ENCODE peak calls at places on chromosome 19, in nine cellular contexts. One of them, this sample, is unnamed.

GRCh38 chr19:7985481-7985911 is 19.9 kb downstream of the ELAVL1 start:
- DNase-seq in endothelial cell of umbilical vein: no peak
- DNase-seq in dorsolateral prefrontal cortex: no peak
- DNase-seq in DND-41: no peak
- DNase-seq in keratinocyte: no peak
- DNase-seq in neural progenitor cell: no peak
- DNase-seq in thyroid gland: no peak
- DNase-seq in PC-9: no peak
- DNase-seq in HFF-Myc: no peak
- DNase-seq in this sample: no peak

GRCh38 chr19:46391296-46392251 is 21.8 kb downstream of the CCDC8 start:
- DNase-seq in endothelial cell of umbilical vein: no peak
- DNase-seq in dorsolateral prefrontal cortex: no peak
- DNase-seq in DND-41: no peak
- DNase-seq in keratinocyte: no peak
- DNase-seq in neural progenitor cell: no peak
- DNase-seq in thyroid gland: no peak
- DNase-seq in PC-9: no peak
- DNase-seq in HFF-Myc: no peak
- DNase-seq in this sample: no peak

GRCh38 chr19:46787331-46788100 is 878 bp downstream of the SLC1A5 start:
- DNase-seq in endothelial cell of umbilical vein: peak; percentile 64
- DNase-seq in dorsolateral prefrontal cortex: no peak
- DNase-seq in DND-41: peak; percentile 49
- DNase-seq in keratinocyte: no peak
- DNase-seq in neural progenitor cell: peak; percentile 74
- DNase-seq in thyroid gland: peak; percentile 20
- DNase-seq in PC-9: peak; percentile 58
- DNase-seq in HFF-Myc: no peak
- DNase-seq in this sample: peak; percentile 64

GRCh38 chr19:37346091-37346490 is 24.8 kb upstream of the ZNF527 start:
- DNase-seq in endothelial cell of umbilical vein: no peak
- DNase-seq in dorsolateral prefrontal cortex: no peak
- DNase-seq in DND-41: no peak
- DNase-seq in keratinocyte: no peak
- DNase-seq in neural progenitor cell: peak; percentile 33
- DNase-seq in thyroid gland: no peak
- DNase-seq in PC-9: no peak
- DNase-seq in HFF-Myc: no peak
- DNase-seq in this sample: no peak

GRCh38 chr19:40811478-40812341 is 12.7 kb downstream of the EGLN2 start:
- DNase-seq in endothelial cell of umbilical vein: no peak
- DNase-seq in dorsolateral prefrontal cortex: no peak
- DNase-seq in DND-41: no peak
- DNase-seq in keratinocyte: no peak
- DNase-seq in neural progenitor cell: peak; percentile 60
- DNase-seq in thyroid gland: peak; percentile 43
- DNase-seq in PC-9: no peak
- DNase-seq in HFF-Myc: no peak
- DNase-seq in this sample: no peak

GRCh38 chr19:45782820-45783785 is 813 bp upstream of the DMPK start:
- DNase-seq in endothelial cell of umbilical vein: no peak
- DNase-seq in dorsolateral prefrontal cortex: no peak
- DNase-seq in DND-41: no peak
- DNase-seq in keratinocyte: no peak
- DNase-seq in neural progenitor cell: no peak
- DNase-seq in thyroid gland: no peak
- DNase-seq in PC-9: peak; percentile 73
- DNase-seq in HFF-Myc: no peak
- DNase-seq in this sample: no peak

GRCh38 chr19:40398417-40399056 is 8.6 kb upstream of the HIPK4 start:
- DNase-seq in endothelial cell of umbilical vein: peak; percentile 25
- DNase-seq in dorsolateral prefrontal cortex: no peak
- DNase-seq in DND-41: no peak
- DNase-seq in keratinocyte: peak; percentile 71
- DNase-seq in neural progenitor cell: peak; percentile 84
- DNase-seq in thyroid gland: peak; percentile 52
- DNase-seq in PC-9: no peak
- DNase-seq in HFF-Myc: no peak
- DNase-seq in this sample: peak; percentile 47

GRCh38 chr19:31103228-31103627 is 246.0 kb downstream of the TSHZ3 start:
- DNase-seq in endothelial cell of umbilical vein: no peak
- DNase-seq in dorsolateral prefrontal cortex: no peak
- DNase-seq in DND-41: no peak
- DNase-seq in keratinocyte: no peak
- DNase-seq in neural progenitor cell: no peak
- DNase-seq in thyroid gland: no peak
- DNase-seq in PC-9: no peak
- DNase-seq in HFF-Myc: no peak
- DNase-seq in this sample: no peak

GRCh38 chr19:29988351-29988750 is 46.3 kb downstream of the URI1 start:
- DNase-seq in endothelial cell of umbilical vein: no peak
- DNase-seq in dorsolateral prefrontal cortex: no peak
- DNase-seq in DND-41: no peak
- DNase-seq in keratinocyte: no peak
- DNase-seq in neural progenitor cell: peak; percentile 37
- DNase-seq in thyroid gland: no peak
- DNase-seq in PC-9: no peak
- DNase-seq in HFF-Myc: no peak
- DNase-seq in this sample: no peak

GRCh38 chr19:47227347-47228167 is 3.4 kb downstream of the BBC3 start:
- DNase-seq in endothelial cell of umbilical vein: peak; percentile 89
- DNase-seq in dorsolateral prefrontal cortex: peak; percentile 60
- DNase-seq in DND-41: no peak
- DNase-seq in keratinocyte: no peak
- DNase-seq in neural progenitor cell: peak; percentile 97
- DNase-seq in thyroid gland: peak; percentile 87
- DNase-seq in PC-9: peak; percentile 91
- DNase-seq in HFF-Myc: peak; percentile 90
- DNase-seq in this sample: peak; percentile 85

GRCh38 chr19:37551123-37551993 is 43.2 kb downstream of the ZNF571 start:
- DNase-seq in endothelial cell of umbilical vein: peak; percentile 57
- DNase-seq in dorsolateral prefrontal cortex: no peak
- DNase-seq in DND-41: no peak
- DNase-seq in keratinocyte: no peak
- DNase-seq in neural progenitor cell: no peak
- DNase-seq in thyroid gland: no peak
- DNase-seq in PC-9: no peak
- DNase-seq in HFF-Myc: no peak
- DNase-seq in this sample: peak; percentile 93

GRCh38 chr19:40337594-40337993 is 10.6 kb downstream of the C19orf47 start:
- DNase-seq in endothelial cell of umbilical vein: no peak
- DNase-seq in dorsolateral prefrontal cortex: no peak
- DNase-seq in DND-41: no peak
- DNase-seq in keratinocyte: no peak
- DNase-seq in neural progenitor cell: no peak
- DNase-seq in thyroid gland: no peak
- DNase-seq in PC-9: no peak
- DNase-seq in HFF-Myc: no peak
- DNase-seq in this sample: no peak

GRCh38 chr19:22332924-22333323 is 46.7 kb downstream of the ZNF729 start:
- DNase-seq in endothelial cell of umbilical vein: no peak
- DNase-seq in dorsolateral prefrontal cortex: no peak
- DNase-seq in DND-41: no peak
- DNase-seq in keratinocyte: no peak
- DNase-seq in neural progenitor cell: no peak
- DNase-seq in thyroid gland: no peak
- DNase-seq in PC-9: no peak
- DNase-seq in HFF-Myc: no peak
- DNase-seq in this sample: no peak

GRCh38 chr19:55212447-55212846 is 3.1 kb upstream of the PTPRH start:
- DNase-seq in endothelial cell of umbilical vein: peak; percentile 26
- DNase-seq in dorsolateral prefrontal cortex: no peak
- DNase-seq in DND-41: peak; percentile 46
- DNase-seq in keratinocyte: no peak
- DNase-seq in neural progenitor cell: no peak
- DNase-seq in thyroid gland: no peak
- DNase-seq in PC-9: no peak
- DNase-seq in HFF-Myc: no peak
- DNase-seq in this sample: no peak

GRCh38 chr19:55213547-55213946 is 4.2 kb upstream of the PTPRH start:
- DNase-seq in endothelial cell of umbilical vein: no peak
- DNase-seq in dorsolateral prefrontal cortex: no peak
- DNase-seq in DND-41: no peak
- DNase-seq in keratinocyte: no peak
- DNase-seq in neural progenitor cell: no peak
- DNase-seq in thyroid gland: no peak
- DNase-seq in PC-9: no peak
- DNase-seq in HFF-Myc: no peak
- DNase-seq in this sample: no peak

GRCh38 chr19:55220525-55220924 is 8.0 kb downstream of the TMEM86B start:
- DNase-seq in endothelial cell of umbilical vein: no peak
- DNase-seq in dorsolateral prefrontal cortex: no peak
- DNase-seq in DND-41: peak; percentile 42
- DNase-seq in keratinocyte: no peak
- DNase-seq in neural progenitor cell: peak; percentile 76
- DNase-seq in thyroid gland: no peak
- DNase-seq in PC-9: no peak
- DNase-seq in HFF-Myc: no peak
- DNase-seq in this sample: no peak

GRCh38 chr19:55216461-55217198 is 7.3 kb upstream of the PTPRH start:
- DNase-seq in endothelial cell of umbilical vein: peak; percentile 97
- DNase-seq in dorsolateral prefrontal cortex: peak; percentile 94
- DNase-seq in DND-41: peak; percentile 73
- DNase-seq in keratinocyte: peak; percentile 99
- DNase-seq in neural progenitor cell: peak; percentile 95
- DNase-seq in thyroid gland: peak; percentile 79
- DNase-seq in PC-9: peak; percentile 95
- DNase-seq in HFF-Myc: peak; percentile 98
- DNase-seq in this sample: peak; percentile 43
- TF ChIP-seq CTCF in endothelial cell of umbilical vein: no peak
- TF ChIP-seq CTCF in dorsolateral prefrontal cortex: no peak
- TF ChIP-seq CTCF in DND-41: no peak
- TF ChIP-seq CTCF in keratinocyte: peak; percentile 6
- TF ChIP-seq CTCF in neural progenitor cell: no peak
- TF ChIP-seq CTCF in thyroid gland: no peak
- TF ChIP-seq CTCF in PC-9: no peak
- TF ChIP-seq CTCF in HFF-Myc: no peak
- TF ChIP-seq CTCF in this sample: no peak

GRCh38 chr19:39263912-39264305 is 4.3 kb upstream of the IFNL2 start:
- DNase-seq in endothelial cell of umbilical vein: no peak
- DNase-seq in dorsolateral prefrontal cortex: no peak
- DNase-seq in DND-41: no peak
- DNase-seq in keratinocyte: no peak
- DNase-seq in neural progenitor cell: peak; percentile 23
- DNase-seq in thyroid gland: no peak
- DNase-seq in PC-9: no peak
- DNase-seq in HFF-Myc: no peak
- DNase-seq in this sample: no peak
- H3K4me3 ChIP-seq in endothelial cell of umbilical vein: no peak overlapping the region
- H3K4me3 ChIP-seq in dorsolateral prefrontal cortex: no peak overlapping the region
- H3K4me3 ChIP-seq in DND-41: no peak overlapping the region
- H3K4me3 ChIP-seq in keratinocyte: no peak overlapping the region
- H3K4me3 ChIP-seq in neural progenitor cell: peak overlapping the region; percentile 13
- H3K4me3 ChIP-seq in thyroid gland: no peak overlapping the region
- H3K4me3 ChIP-seq in PC-9: no peak overlapping the region
- H3K4me3 ChIP-seq in HFF-Myc: no peak overlapping the region
- H3K4me3 ChIP-seq in this sample: no peak overlapping the region

GRCh38 chr19:51144482-51145045 is 2.5 kb downstream of the SIGLEC7 start:
- DNase-seq in endothelial cell of umbilical vein: no peak
- DNase-seq in dorsolateral prefrontal cortex: no peak
- DNase-seq in DND-41: no peak
- DNase-seq in keratinocyte: no peak
- DNase-seq in neural progenitor cell: no peak
- DNase-seq in thyroid gland: no peak
- DNase-seq in PC-9: no peak
- DNase-seq in HFF-Myc: no peak
- DNase-seq in this sample: no peak

GRCh38 chr19:51141181-51141580 is 920 bp upstream of the SIGLEC7 start:
- DNase-seq in endothelial cell of umbilical vein: no peak
- DNase-seq in dorsolateral prefrontal cortex: no peak
- DNase-seq in DND-41: no peak
- DNase-seq in keratinocyte: no peak
- DNase-seq in neural progenitor cell: no peak
- DNase-seq in thyroid gland: no peak
- DNase-seq in PC-9: no peak
- DNase-seq in HFF-Myc: no peak
- DNase-seq in this sample: no peak

GRCh38 chr19:51142119-51142518 is at the start of gene SIGLEC7:
- DNase-seq in endothelial cell of umbilical vein: no peak
- DNase-seq in dorsolateral prefrontal cortex: no peak
- DNase-seq in DND-41: no peak
- DNase-seq in keratinocyte: no peak
- DNase-seq in neural progenitor cell: no peak
- DNase-seq in thyroid gland: no peak
- DNase-seq in PC-9: no peak
- DNase-seq in HFF-Myc: no peak
- DNase-seq in this sample: no peak

GRCh38 chr19:51145926-51146493 is 3.9 kb downstream of the SIGLEC7 start:
- DNase-seq in endothelial cell of umbilical vein: no peak
- DNase-seq in dorsolateral prefrontal cortex: no peak
- DNase-seq in DND-41: no peak
- DNase-seq in keratinocyte: no peak
- DNase-seq in neural progenitor cell: no peak
- DNase-seq in thyroid gland: no peak
- DNase-seq in PC-9: no peak
- DNase-seq in HFF-Myc: no peak
- DNase-seq in this sample: no peak

GRCh38 chr19:51143486-51143885 is 1.4 kb downstream of the SIGLEC7 start:
- DNase-seq in endothelial cell of umbilical vein: no peak
- DNase-seq in dorsolateral prefrontal cortex: no peak
- DNase-seq in DND-41: no peak
- DNase-seq in keratinocyte: no peak
- DNase-seq in neural progenitor cell: no peak
- DNase-seq in thyroid gland: no peak
- DNase-seq in PC-9: no peak
- DNase-seq in HFF-Myc: no peak
- DNase-seq in this sample: no peak
- TF ChIP-seq CTCF in endothelial cell of umbilical vein: no peak
- TF ChIP-seq CTCF in dorsolateral prefrontal cortex: no peak
- TF ChIP-seq CTCF in DND-41: no peak
- TF ChIP-seq CTCF in keratinocyte: no peak
- TF ChIP-seq CTCF in neural progenitor cell: no peak
- TF ChIP-seq CTCF in thyroid gland: no peak
- TF ChIP-seq CTCF in PC-9: no peak
- TF ChIP-seq CTCF in HFF-Myc: no peak
- TF ChIP-seq CTCF in this sample: no peak

DNA sequence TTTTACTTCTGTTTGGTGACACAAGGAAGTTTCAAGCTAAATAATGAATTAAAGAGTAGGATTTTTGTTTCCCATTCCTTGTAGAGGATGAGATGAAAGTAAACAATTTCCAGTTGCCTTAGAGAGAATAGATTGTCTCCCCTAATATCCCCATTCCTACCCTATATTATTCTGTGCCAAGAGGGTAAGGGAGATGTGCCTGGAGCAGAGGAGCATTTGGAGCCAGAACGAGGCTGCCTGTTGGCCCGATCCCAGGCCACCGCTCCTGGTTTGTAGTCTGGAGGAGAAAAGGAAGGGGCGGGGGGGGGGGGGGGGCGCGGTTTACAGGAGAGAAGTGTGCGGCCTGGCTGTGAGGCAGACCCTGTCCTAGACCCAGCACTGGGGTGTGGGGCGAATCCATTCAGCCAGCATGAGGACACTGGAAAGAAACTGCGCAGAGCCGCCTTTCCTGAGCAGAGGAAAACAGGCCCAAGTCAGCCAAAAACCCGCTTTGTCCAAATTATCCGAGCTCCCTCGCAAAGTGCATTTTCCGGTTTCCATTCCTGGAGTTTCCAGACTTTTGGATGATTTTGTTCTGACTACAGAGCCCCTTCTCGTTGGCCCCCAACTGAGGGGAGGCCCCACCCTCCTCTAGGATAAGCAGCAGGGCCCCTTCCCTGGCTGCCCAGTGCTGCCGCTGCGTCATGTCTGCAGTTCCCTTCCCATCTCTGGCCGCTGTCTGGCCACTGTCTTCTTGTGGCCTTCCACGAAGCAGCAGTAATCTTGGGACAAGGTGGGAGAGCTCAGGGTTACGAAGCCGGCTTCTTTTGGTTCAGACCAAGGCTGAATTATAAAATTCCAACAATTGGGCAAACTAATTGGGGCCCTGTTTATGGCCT is 23.0 kb downstream of the NFIX start:
- DNase-seq in endothelial cell of umbilical vein: peak; percentile 38
- DNase-seq in dorsolateral prefrontal cortex: peak; percentile 71
- DNase-seq in DND-41: no peak
- DNase-seq in keratinocyte: no peak
- DNase-seq in neural progenitor cell: peak; percentile 64
- DNase-seq in thyroid gland: peak; percentile 78
- DNase-seq in PC-9: no peak
- DNase-seq in HFF-Myc: no peak
- DNase-seq in this sample: no peak
- H3K4me3 ChIP-seq in endothelial cell of umbilical vein: no peak overlapping the region
- H3K4me3 ChIP-seq in dorsolateral prefrontal cortex: peak overlapping the region; percentile 31
- H3K4me3 ChIP-seq in DND-41: no peak overlapping the region
- H3K4me3 ChIP-seq in keratinocyte: peak overlapping the region; percentile 72
- H3K4me3 ChIP-seq in neural progenitor cell: no peak overlapping the region
- H3K4me3 ChIP-seq in thyroid gland: no peak overlapping the region
- H3K4me3 ChIP-seq in PC-9: no peak overlapping the region
- H3K4me3 ChIP-seq in HFF-Myc: peak overlapping the region; percentile 16
- H3K4me3 ChIP-seq in this sample: no peak overlapping the region

This sample was measured in GM06990.